ENCODE peak calls at places on chromosomes 1 and 21, in four cellular contexts. One of them, this sample, is unnamed.

GRCh38 chr1:226482196-226482595 is 66.4 kb upstream of the STUM start:
- DNase-seq in activated naive CD8-positive, alpha-beta T cell treated with anti-CD3 and anti-CD28 coated beads, Interleukin-2, amount 50 U/mL, for 24 hours: no peak
- DNase-seq in RCC 7860: no peak
- DNase-seq in amniotic stem cell: no peak
- DNase-seq in this sample: no peak

GRCh38 chr1:64944913-64945312 is 21.4 kb downstream of the JAK1 start:
- DNase-seq in amniotic stem cell: no peak
- DNase-seq in activated naive CD8-positive, alpha-beta T cell treated with anti-CD3 and anti-CD28 coated beads, Interleukin-2, amount 50 U/mL, for 24 hours: no peak
- DNase-seq in RCC 7860: no peak
- DNase-seq in this sample: no peak

GRCh38 chr1:167665469-167665868 is 35.4 kb downstream of the RCSD1 start:
- DNase-seq in RCC 7860: no peak
- DNase-seq in activated naive CD8-positive, alpha-beta T cell treated with anti-CD3 and anti-CD28 coated beads, Interleukin-2, amount 50 U/mL, for 24 hours: no peak
- DNase-seq in amniotic stem cell: no peak
- DNase-seq in this sample: no peak

GRCh38 chr1:95122151-95122697 is 5.1 kb downstream of the TLCD4 start:
- DNase-seq in RCC 7860: no peak
- DNase-seq in activated naive CD8-positive, alpha-beta T cell treated with anti-CD3 and anti-CD28 coated beads, Interleukin-2, amount 50 U/mL, for 24 hours: no peak
- DNase-seq in amniotic stem cell: no peak
- DNase-seq in this sample: peak

GRCh38 chr1:31510853-31511789 is 65.2 kb upstream of the TINAGL1 start:
- DNase-seq in RCC 7860: no peak
- DNase-seq in amniotic stem cell: no peak
- DNase-seq in activated naive CD8-positive, alpha-beta T cell treated with anti-CD3 and anti-CD28 coated beads, Interleukin-2, amount 50 U/mL, for 24 hours: no peak
- DNase-seq in this sample: no peak

GRCh38 chr1:66452982-66453381 is 81.0 kb upstream of the SGIP1 start:
- DNase-seq in amniotic stem cell: no peak
- DNase-seq in RCC 7860: peak
- DNase-seq in activated naive CD8-positive, alpha-beta T cell treated with anti-CD3 and anti-CD28 coated beads, Interleukin-2, amount 50 U/mL, for 24 hours: no peak
- DNase-seq in this sample: no peak

GRCh38 chr1:151756291-151756690 is 7.0 kb downstream of the MRPL9 start:
- DNase-seq in activated naive CD8-positive, alpha-beta T cell treated with anti-CD3 and anti-CD28 coated beads, Interleukin-2, amount 50 U/mL, for 24 hours: no peak
- DNase-seq in RCC 7860: peak
- DNase-seq in amniotic stem cell: no peak
- DNase-seq in this sample: no peak

GRCh38 chr1:110689868-110690267 is 15.1 kb upstream of the KCNA3 start:
- DNase-seq in amniotic stem cell: no peak
- DNase-seq in RCC 7860: no peak
- DNase-seq in activated naive CD8-positive, alpha-beta T cell treated with anti-CD3 and anti-CD28 coated beads, Interleukin-2, amount 50 U/mL, for 24 hours: no peak
- DNase-seq in this sample: no peak

GRCh38 chr1:178461676-178462075 is 35.1 kb downstream of the CLEC20A start:
- DNase-seq in amniotic stem cell: no peak
- DNase-seq in RCC 7860: no peak
- DNase-seq in activated naive CD8-positive, alpha-beta T cell treated with anti-CD3 and anti-CD28 coated beads, Interleukin-2, amount 50 U/mL, for 24 hours: no peak
- DNase-seq in this sample: no peak

GRCh38 chr21:28922368-28922767 is 70.3 kb downstream of the LTN1 start:
- DNase-seq in amniotic stem cell: no peak
- DNase-seq in activated naive CD8-positive, alpha-beta T cell treated with anti-CD3 and anti-CD28 coated beads, Interleukin-2, amount 50 U/mL, for 24 hours: no peak
- DNase-seq in RCC 7860: no peak
- DNase-seq in this sample: no peak

GRCh38 chr1:9343269-9343668 is 50.6 kb downstream of the SPSB1 start:
- DNase-seq in RCC 7860: no peak
- DNase-seq in activated naive CD8-positive, alpha-beta T cell treated with anti-CD3 and anti-CD28 coated beads, Interleukin-2, amount 50 U/mL, for 24 hours: no peak
- DNase-seq in amniotic stem cell: no peak
- DNase-seq in this sample: no peak

GRCh38 chr1:44453798-44454349 is 48.8 kb downstream of the RNF220 start:
- DNase-seq in amniotic stem cell: no peak
- DNase-seq in RCC 7860: no peak
- DNase-seq in activated naive CD8-positive, alpha-beta T cell treated with anti-CD3 and anti-CD28 coated beads, Interleukin-2, amount 50 U/mL, for 24 hours: no peak
- DNase-seq in this sample: no peak

GRCh38 chr21:25115021-25115420 is 492.3 kb downstream of the MRPL39 start:
- DNase-seq in amniotic stem cell: no peak
- DNase-seq in RCC 7860: no peak
- DNase-seq in activated naive CD8-positive, alpha-beta T cell treated with anti-CD3 and anti-CD28 coated beads, Interleukin-2, amount 50 U/mL, for 24 hours: no peak
- DNase-seq in this sample: no peak

GRCh38 chr1:232239557-232240468 is 390.1 kb downstream of the SIPA1L2 start:
- DNase-seq in RCC 7860: no peak
- DNase-seq in activated naive CD8-positive, alpha-beta T cell treated with anti-CD3 and anti-CD28 coated beads, Interleukin-2, amount 50 U/mL, for 24 hours: no peak
- DNase-seq in amniotic stem cell: no peak
- DNase-seq in this sample: no peak

GRCh38 chr1:192485692-192486436 is 89.7 kb upstream of the RGS1 start:
- DNase-seq in activated naive CD8-positive, alpha-beta T cell treated with anti-CD3 and anti-CD28 coated beads, Interleukin-2, amount 50 U/mL, for 24 hours: no peak
- DNase-seq in RCC 7860: peak
- DNase-seq in amniotic stem cell: peak
- DNase-seq in this sample: no peak

GRCh38 chr1:32981003-32981909 is 16.6 kb upstream of the RNF19B start:
- DNase-seq in activated naive CD8-positive, alpha-beta T cell treated with anti-CD3 and anti-CD28 coated beads, Interleukin-2, amount 50 U/mL, for 24 hours: peak
- DNase-seq in amniotic stem cell: no peak
- DNase-seq in RCC 7860: peak
- DNase-seq in this sample: no peak

GRCh38 chr1:23799570-23800395 is 771 bp downstream of the GALE start:
- DNase-seq in RCC 7860: peak
- DNase-seq in amniotic stem cell: no peak
- DNase-seq in activated naive CD8-positive, alpha-beta T cell treated with anti-CD3 and anti-CD28 coated beads, Interleukin-2, amount 50 U/mL, for 24 hours: peak
- DNase-seq in this sample: peak

GRCh38 chr1:108747898-108748297 is 1.4 kb downstream of the STXBP3 start:
- DNase-seq in RCC 7860: no peak
- DNase-seq in amniotic stem cell: no peak
- DNase-seq in activated naive CD8-positive, alpha-beta T cell treated with anti-CD3 and anti-CD28 coated beads, Interleukin-2, amount 50 U/mL, for 24 hours: no peak
- DNase-seq in this sample: no peak

GRCh38 chr1:22711591-22712501 is 1.2 kb downstream of the EPHB2 start:
- DNase-seq in RCC 7860: no peak
- DNase-seq in activated naive CD8-positive, alpha-beta T cell treated with anti-CD3 and anti-CD28 coated beads, Interleukin-2, amount 50 U/mL, for 24 hours: no peak
- DNase-seq in amniotic stem cell: no peak
- DNase-seq in this sample: no peak

GRCh38 chr1:206581571-206581981 is 30.7 kb downstream of the EIF2D start:
- DNase-seq in RCC 7860: no peak
- DNase-seq in amniotic stem cell: no peak
- DNase-seq in activated naive CD8-positive, alpha-beta T cell treated with anti-CD3 and anti-CD28 coated beads, Interleukin-2, amount 50 U/mL, for 24 hours: peak
- DNase-seq in this sample: no peak

GRCh38 chr1:64962447-64962846 is 3.9 kb downstream of the JAK1 start:
- DNase-seq in activated naive CD8-positive, alpha-beta T cell treated with anti-CD3 and anti-CD28 coated beads, Interleukin-2, amount 50 U/mL, for 24 hours: no peak
- DNase-seq in RCC 7860: peak
- DNase-seq in amniotic stem cell: no peak
- DNase-seq in this sample: no peak

GRCh38 chr1:85628791-85629531 is 48.4 kb downstream of the CCN1 start:
- DNase-seq in amniotic stem cell: peak
- DNase-seq in activated naive CD8-positive, alpha-beta T cell treated with anti-CD3 and anti-CD28 coated beads, Interleukin-2, amount 50 U/mL, for 24 hours: no peak
- DNase-seq in RCC 7860: peak
- DNase-seq in this sample: peak

GRCh38 chr1:53503433-53503925 is 44.3 kb downstream of the DMRTB1 start:
- DNase-seq in activated naive CD8-positive, alpha-beta T cell treated with anti-CD3 and anti-CD28 coated beads, Interleukin-2, amount 50 U/mL, for 24 hours: no peak
- DNase-seq in amniotic stem cell: no peak
- DNase-seq in RCC 7860: no peak
- DNase-seq in this sample: no peak

GRCh38 chr1:11301593-11301992 is 28.6 kb downstream of the UBIAD1 start:
- DNase-seq in amniotic stem cell: no peak
- DNase-seq in activated naive CD8-positive, alpha-beta T cell treated with anti-CD3 and anti-CD28 coated beads, Interleukin-2, amount 50 U/mL, for 24 hours: no peak
- DNase-seq in RCC 7860: no peak
- DNase-seq in this sample: no peak

GRCh38 chr1:161885013-161885412 is 118.9 kb downstream of the ATF6 start:
- DNase-seq in RCC 7860: peak
- DNase-seq in activated naive CD8-positive, alpha-beta T cell treated with anti-CD3 and anti-CD28 coated beads, Interleukin-2, amount 50 U/mL, for 24 hours: no peak
- DNase-seq in amniotic stem cell: no peak
- DNase-seq in this sample: no peak

GRCh38 chr21:44405948-44406872 is 49.1 kb upstream of the LRRC3 start:
- DNase-seq in RCC 7860: peak
- DNase-seq in activated naive CD8-positive, alpha-beta T cell treated with anti-CD3 and anti-CD28 coated beads, Interleukin-2, amount 50 U/mL, for 24 hours: no peak
- DNase-seq in amniotic stem cell: no peak
- DNase-seq in this sample: no peak

GRCh38 chr1:167797005-167797404 is 75.2 kb downstream of the MPZL1 start:
- DNase-seq in RCC 7860: peak
- DNase-seq in amniotic stem cell: peak
- DNase-seq in activated naive CD8-positive, alpha-beta T cell treated with anti-CD3 and anti-CD28 coated beads, Interleukin-2, amount 50 U/mL, for 24 hours: no peak
- DNase-seq in this sample: peak

GRCh38 chr1:74399249-74399648 is 113.2 kb downstream of the LRRC53 start:
- DNase-seq in RCC 7860: no peak
- DNase-seq in activated naive CD8-positive, alpha-beta T cell treated with anti-CD3 and anti-CD28 coated beads, Interleukin-2, amount 50 U/mL, for 24 hours: no peak
- DNase-seq in amniotic stem cell: no peak
- DNase-seq in this sample: no peak

GRCh38 chr21:46325073-46325912 is 1.3 kb downstream of the PCNT start:
- DNase-seq in amniotic stem cell: peak
- DNase-seq in RCC 7860: no peak
- DNase-seq in activated naive CD8-positive, alpha-beta T cell treated with anti-CD3 and anti-CD28 coated beads, Interleukin-2, amount 50 U/mL, for 24 hours: peak
- DNase-seq in this sample: peak

GRCh38 chr1:94591791-94592565 is 50.4 kb upstream of the F3 start:
- DNase-seq in activated naive CD8-positive, alpha-beta T cell treated with anti-CD3 and anti-CD28 coated beads, Interleukin-2, amount 50 U/mL, for 24 hours: no peak
- DNase-seq in amniotic stem cell: no peak
- DNase-seq in RCC 7860: no peak
- DNase-seq in this sample: no peak

GRCh38 chr1:111699268-111699667 is 39.9 kb downstream of the INKA2 start:
- DNase-seq in activated naive CD8-positive, alpha-beta T cell treated with anti-CD3 and anti-CD28 coated beads, Interleukin-2, amount 50 U/mL, for 24 hours: no peak
- DNase-seq in amniotic stem cell: no peak
- DNase-seq in RCC 7860: no peak
- DNase-seq in this sample: no peak

GRCh38 chr1:77889240-77889637 is 815 bp downstream of the NEXN start:
- DNase-seq in RCC 7860: peak
- DNase-seq in activated naive CD8-positive, alpha-beta T cell treated with anti-CD3 and anti-CD28 coated beads, Interleukin-2, amount 50 U/mL, for 24 hours: no peak
- DNase-seq in amniotic stem cell: peak
- DNase-seq in this sample: peak

GRCh38 chr1:35925741-35926140 is 5.2 kb upstream of the AGO3 start:
- DNase-seq in RCC 7860: no peak
- DNase-seq in amniotic stem cell: no peak
- DNase-seq in activated naive CD8-positive, alpha-beta T cell treated with anti-CD3 and anti-CD28 coated beads, Interleukin-2, amount 50 U/mL, for 24 hours: no peak
- DNase-seq in this sample: no peak

GRCh38 chr1:173420330-173420806 is 56.8 kb upstream of the PRDX6 start:
- DNase-seq in RCC 7860: peak
- DNase-seq in activated naive CD8-positive, alpha-beta T cell treated with anti-CD3 and anti-CD28 coated beads, Interleukin-2, amount 50 U/mL, for 24 hours: peak
- DNase-seq in amniotic stem cell: peak
- DNase-seq in this sample: peak

GRCh38 chr1:182602945-182603645 is 1.1 kb downstream of the RGS16 start:
- DNase-seq in RCC 7860: no peak
- DNase-seq in amniotic stem cell: no peak
- DNase-seq in activated naive CD8-positive, alpha-beta T cell treated with anti-CD3 and anti-CD28 coated beads, Interleukin-2, amount 50 U/mL, for 24 hours: no peak
- DNase-seq in this sample: peak

This sample was measured in erythroblast.